ENCODE peak calls at places on chromosomes 11 and 22, in nine cellular contexts. K, V, R, M, T, L, U, A and X are unnamed samples.

GRCh38 chr11:15189646-15190365 is 75.1 kb downstream of the INSC start:
- DNase-seq in R (peak; percentile 48), L (no peak), M (no peak), A (no peak), T (no peak), U (no peak), K (no peak), V (no peak), X (no peak)

GRCh38 chr22:17460895-17461294 is 91.6 kb downstream of the CECR2 start:
- DNase-seq in U (no peak), M (no peak), R (no peak), A (no peak), K (no peak), L (no peak), V (no peak), T (no peak), X (no peak)

GRCh38 chr11:126397016-126397415 is 41.5 kb downstream of the ST3GAL4 start:
- DNase-seq in K (no peak), U (no peak), A (no peak), V (no peak), M (no peak), L (no peak), T (no peak), R (no peak), X (no peak)

GRCh38 chr22:50303848-50304527 is 3.5 kb downstream of the PLXNB2 start:
- DNase-seq in U (no peak), R (no peak), V (no peak), L (peak; percentile 91), T (no peak), M (no peak), K (no peak), A (no peak), X (no peak)

GRCh38 chr11:121336279-121336947 is 43.8 kb downstream of the SC5D start:
- DNase-seq in R (no peak), T (no peak), M (no peak), U (no peak), K (no peak), A (no peak), L (no peak), V (no peak), X (no peak)

GRCh38 chr11:66904981-66905521 is 48.2 kb downstream of the LRFN4 start:
- DNase-seq in T (no peak), K (no peak), V (no peak), M (no peak), R (no peak), A (no peak), U (no peak), L (no peak), X (no peak)

GRCh38 chr11:1468002-1468401 is 18.6 kb downstream of the MOB2 start:
- DNase-seq in K (no peak), A (no peak), R (no peak), V (no peak), U (no peak), L (no peak), T (no peak), M (no peak), X (no peak)

GRCh38 chr11:64745219-64745522 is 1.2 kb upstream of the RASGRP2 start:
- DNase-seq in K (peak; percentile 36), U (no peak), L (no peak), A (no peak), M (peak; percentile 94), R (no peak), V (peak; percentile 95), T (peak; percentile 72), X (no peak)

GRCh38 chr11:112999518-112999917 is 38.3 kb downstream of the NCAM1 start:
- DNase-seq in T (no peak), R (no peak), A (no peak), M (no peak), K (no peak), U (no peak), V (no peak), L (no peak), X (peak; percentile 38)

GRCh38 chr11:69370984-69371709 is 77.2 kb downstream of the MYEOV start:
- DNase-seq in U (no peak), M (no peak), V (no peak), R (no peak), L (no peak), T (no peak), K (no peak), A (no peak), X (no peak)

GRCh38 chr11:91005458-91005857 is 782.6 kb upstream of the CHORDC1 start:
- DNase-seq in M (no peak), R (no peak), T (no peak), K (no peak), V (no peak), L (no peak), A (no peak), U (no peak), X (no peak)

GRCh38 chr11:73047773-73048371 is 94.2 kb downstream of the FCHSD2 start:
- DNase-seq in A (no peak), R (no peak), K (no peak), M (no peak), L (no peak), T (no peak), V (no peak), U (no peak), X (no peak)